ENCODE peak calls at places on chromosome 15, in nine cellular contexts. One of them, this sample, is unnamed.

GRCh38 chr15:28123408-28124023 is 24.4 kb upstream of the OCA2 start:
- DNase-seq in CD4-positive, alpha-beta memory T cell: peak; percentile 20
- DNase-seq in lower lobe of right lung: peak; percentile 68
- DNase-seq in fibroblast of lung: peak; percentile 68
- DNase-seq in fibroblast of pulmonary artery: peak; percentile 77
- DNase-seq in PC-3: peak; percentile 85
- DNase-seq in thyroid gland: peak; percentile 91
- DNase-seq in coronary artery: no peak
- DNase-seq in endothelial cell of umbilical vein: peak; percentile 75
- DNase-seq in this sample: peak; percentile 93

GRCh38 chr15:91435108-91435507 is 335.1 kb downstream of the SV2B start:
- DNase-seq in CD4-positive, alpha-beta memory T cell: no peak
- DNase-seq in lower lobe of right lung: no peak
- DNase-seq in fibroblast of lung: peak; percentile 24
- DNase-seq in fibroblast of pulmonary artery: no peak
- DNase-seq in PC-3: no peak
- DNase-seq in thyroid gland: no peak
- DNase-seq in coronary artery: no peak
- DNase-seq in endothelial cell of umbilical vein: no peak
- DNase-seq in this sample: no peak

GRCh38 chr15:91849749-91850161 is 3.8 kb upstream of the SLCO3A1 start:
- DNase-seq in CD4-positive, alpha-beta memory T cell: peak; percentile 58
- DNase-seq in lower lobe of right lung: no peak
- DNase-seq in fibroblast of lung: peak; percentile 58
- DNase-seq in fibroblast of pulmonary artery: peak; percentile 79
- DNase-seq in PC-3: peak; percentile 64
- DNase-seq in thyroid gland: no peak
- DNase-seq in coronary artery: no peak
- DNase-seq in endothelial cell of umbilical vein: peak; percentile 7
- DNase-seq in this sample: peak; percentile 57

GRCh38 chr15:68525815-68526214 is 53.0 kb upstream of the CORO2B start:
- DNase-seq in CD4-positive, alpha-beta memory T cell: no peak
- DNase-seq in lower lobe of right lung: no peak
- DNase-seq in fibroblast of lung: peak; percentile 43
- DNase-seq in fibroblast of pulmonary artery: no peak
- DNase-seq in PC-3: no peak
- DNase-seq in thyroid gland: no peak
- DNase-seq in coronary artery: no peak
- DNase-seq in endothelial cell of umbilical vein: no peak
- DNase-seq in this sample: no peak

GRCh38 chr15:70086636-70087035 is 11.1 kb downstream of the TLE3 start:
- DNase-seq in CD4-positive, alpha-beta memory T cell: no peak
- DNase-seq in lower lobe of right lung: no peak
- DNase-seq in fibroblast of lung: no peak
- DNase-seq in fibroblast of pulmonary artery: no peak
- DNase-seq in PC-3: no peak
- DNase-seq in thyroid gland: no peak
- DNase-seq in coronary artery: no peak
- DNase-seq in endothelial cell of umbilical vein: no peak
- DNase-seq in this sample: no peak

GRCh38 chr15:73956276-73957086 is 30.2 kb downstream of the LOXL1 start:
- DNase-seq in CD4-positive, alpha-beta memory T cell: no peak
- DNase-seq in lower lobe of right lung: no peak
- DNase-seq in fibroblast of lung: peak; percentile 98
- DNase-seq in fibroblast of pulmonary artery: peak; percentile 90
- DNase-seq in PC-3: peak; percentile 98
- DNase-seq in thyroid gland: no peak
- DNase-seq in coronary artery: peak; percentile 79
- DNase-seq in endothelial cell of umbilical vein: peak; percentile 77
- DNase-seq in this sample: peak; percentile 97

GRCh38 chr15:90550919-90551318 is 21.2 kb downstream of the CRTC3 start:
- DNase-seq in CD4-positive, alpha-beta memory T cell: no peak
- DNase-seq in lower lobe of right lung: no peak
- DNase-seq in fibroblast of lung: peak; percentile 36
- DNase-seq in fibroblast of pulmonary artery: no peak
- DNase-seq in PC-3: no peak
- DNase-seq in thyroid gland: no peak
- DNase-seq in coronary artery: no peak
- DNase-seq in endothelial cell of umbilical vein: no peak
- DNase-seq in this sample: no peak

GRCh38 chr15:37788330-37788729 is 146.1 kb upstream of the TMCO5A start:
- DNase-seq in CD4-positive, alpha-beta memory T cell: no peak
- DNase-seq in lower lobe of right lung: no peak
- DNase-seq in fibroblast of lung: no peak
- DNase-seq in fibroblast of pulmonary artery: no peak
- DNase-seq in PC-3: no peak
- DNase-seq in thyroid gland: peak; percentile 1
- DNase-seq in coronary artery: no peak
- DNase-seq in endothelial cell of umbilical vein: no peak
- DNase-seq in this sample: no peak

GRCh38 chr15:34994925-34995324 is 6.8 kb upstream of the ZNF770 start:
- DNase-seq in CD4-positive, alpha-beta memory T cell: no peak
- DNase-seq in lower lobe of right lung: no peak
- DNase-seq in fibroblast of lung: no peak
- DNase-seq in fibroblast of pulmonary artery: no peak
- DNase-seq in PC-3: no peak
- DNase-seq in thyroid gland: no peak
- DNase-seq in coronary artery: no peak
- DNase-seq in endothelial cell of umbilical vein: no peak
- DNase-seq in this sample: no peak

GRCh38 chr15:69713726-69714559 is 261.3 kb downstream of the RPLP1 start:
- DNase-seq in CD4-positive, alpha-beta memory T cell: peak; percentile 87
- DNase-seq in lower lobe of right lung: no peak
- DNase-seq in fibroblast of lung: no peak
- DNase-seq in fibroblast of pulmonary artery: no peak
- DNase-seq in PC-3: peak; percentile 92
- DNase-seq in thyroid gland: no peak
- DNase-seq in coronary artery: no peak
- DNase-seq in endothelial cell of umbilical vein: no peak
- DNase-seq in this sample: peak; percentile 23

GRCh38 chr15:58267026-58267425 is 128.8 kb downstream of the AQP9 start:
- DNase-seq in CD4-positive, alpha-beta memory T cell: no peak
- DNase-seq in lower lobe of right lung: no peak
- DNase-seq in fibroblast of lung: no peak
- DNase-seq in fibroblast of pulmonary artery: no peak
- DNase-seq in PC-3: peak; percentile 40
- DNase-seq in thyroid gland: no peak
- DNase-seq in coronary artery: no peak
- DNase-seq in endothelial cell of umbilical vein: no peak
- DNase-seq in this sample: peak; percentile 52

GRCh38 chr15:78709263-78709882 is 68.4 kb upstream of the CHRNB4 start:
- DNase-seq in CD4-positive, alpha-beta memory T cell: peak; percentile 47
- DNase-seq in lower lobe of right lung: peak; percentile 82
- DNase-seq in fibroblast of lung: no peak
- DNase-seq in fibroblast of pulmonary artery: peak; percentile 34
- DNase-seq in PC-3: peak; percentile 74
- DNase-seq in thyroid gland: peak; percentile 73
- DNase-seq in coronary artery: no peak
- DNase-seq in endothelial cell of umbilical vein: peak; percentile 42
- DNase-seq in this sample: peak; percentile 33

GRCh38 chr15:43723151-43723550 is 23.1 kb upstream of the PDIA3 start:
- DNase-seq in CD4-positive, alpha-beta memory T cell: no peak
- DNase-seq in lower lobe of right lung: no peak
- DNase-seq in fibroblast of lung: no peak
- DNase-seq in fibroblast of pulmonary artery: no peak
- DNase-seq in PC-3: no peak
- DNase-seq in thyroid gland: no peak
- DNase-seq in coronary artery: no peak
- DNase-seq in endothelial cell of umbilical vein: no peak
- DNase-seq in this sample: no peak

GRCh38 chr15:50764331-50765201 is 940 bp downstream of the SPPL2A start:
- DNase-seq in CD4-positive, alpha-beta memory T cell: peak; percentile 32
- DNase-seq in lower lobe of right lung: no peak
- DNase-seq in fibroblast of lung: peak; percentile 33
- DNase-seq in fibroblast of pulmonary artery: peak; percentile 29
- DNase-seq in PC-3: peak; percentile 2
- DNase-seq in thyroid gland: no peak
- DNase-seq in coronary artery: no peak
- DNase-seq in endothelial cell of umbilical vein: peak; percentile 52
- DNase-seq in this sample: peak; percentile 24

GRCh38 chr15:38670142-38671002 is 105.8 kb upstream of the RASGRP1 start:
- DNase-seq in CD4-positive, alpha-beta memory T cell: peak; percentile 93
- DNase-seq in lower lobe of right lung: no peak
- DNase-seq in fibroblast of lung: no peak
- DNase-seq in fibroblast of pulmonary artery: no peak
- DNase-seq in PC-3: no peak
- DNase-seq in thyroid gland: no peak
- DNase-seq in coronary artery: no peak
- DNase-seq in endothelial cell of umbilical vein: no peak
- DNase-seq in this sample: no peak

GRCh38 chr15:70435872-70436271 is 327.5 kb downstream of the UACA start:
- DNase-seq in CD4-positive, alpha-beta memory T cell: no peak
- DNase-seq in lower lobe of right lung: no peak
- DNase-seq in fibroblast of lung: no peak
- DNase-seq in fibroblast of pulmonary artery: no peak
- DNase-seq in PC-3: no peak
- DNase-seq in thyroid gland: no peak
- DNase-seq in coronary artery: no peak
- DNase-seq in endothelial cell of umbilical vein: no peak
- DNase-seq in this sample: no peak

GRCh38 chr15:72464251-72464650 is 9.9 kb upstream of the ARIH1 start:
- DNase-seq in CD4-positive, alpha-beta memory T cell: no peak
- DNase-seq in lower lobe of right lung: no peak
- DNase-seq in fibroblast of lung: no peak
- DNase-seq in fibroblast of pulmonary artery: no peak
- DNase-seq in PC-3: no peak
- DNase-seq in thyroid gland: no peak
- DNase-seq in coronary artery: no peak
- DNase-seq in endothelial cell of umbilical vein: no peak
- DNase-seq in this sample: no peak

GRCh38 chr15:72155021-72155621 is 36.9 kb downstream of the SENP8 start:
- DNase-seq in CD4-positive, alpha-beta memory T cell: no peak
- DNase-seq in lower lobe of right lung: peak; percentile 95
- DNase-seq in fibroblast of lung: peak; percentile 42
- DNase-seq in fibroblast of pulmonary artery: peak; percentile 42
- DNase-seq in PC-3: peak; percentile 75
- DNase-seq in thyroid gland: peak; percentile 100
- DNase-seq in coronary artery: no peak
- DNase-seq in endothelial cell of umbilical vein: peak; percentile 62
- DNase-seq in this sample: peak; percentile 85

GRCh38 chr15:68820205-68820588 is 498 bp downstream of the ANP32A start:
- DNase-seq in CD4-positive, alpha-beta memory T cell: peak; percentile 58
- DNase-seq in lower lobe of right lung: peak; percentile 73
- DNase-seq in fibroblast of lung: no peak
- DNase-seq in fibroblast of pulmonary artery: peak; percentile 38
- DNase-seq in PC-3: peak; percentile 28
- DNase-seq in thyroid gland: peak; percentile 57
- DNase-seq in coronary artery: no peak
- DNase-seq in endothelial cell of umbilical vein: peak; percentile 39
- DNase-seq in this sample: no peak

GRCh38 chr15:80174017-80174746 is 21.4 kb downstream of the FAH start:
- DNase-seq in CD4-positive, alpha-beta memory T cell: no peak
- DNase-seq in lower lobe of right lung: no peak
- DNase-seq in fibroblast of lung: peak; percentile 80
- DNase-seq in fibroblast of pulmonary artery: peak; percentile 86
- DNase-seq in PC-3: peak; percentile 77
- DNase-seq in thyroid gland: no peak
- DNase-seq in coronary artery: peak; percentile 85
- DNase-seq in endothelial cell of umbilical vein: peak; percentile 44
- DNase-seq in this sample: peak; percentile 78

GRCh38 chr15:85771781-85772445 is 22.8 kb downstream of the KLHL25 start:
- DNase-seq in CD4-positive, alpha-beta memory T cell: no peak
- DNase-seq in lower lobe of right lung: peak; percentile 74
- DNase-seq in fibroblast of lung: peak; percentile 33
- DNase-seq in fibroblast of pulmonary artery: peak; percentile 73
- DNase-seq in PC-3: no peak
- DNase-seq in thyroid gland: peak; percentile 83
- DNase-seq in coronary artery: no peak
- DNase-seq in endothelial cell of umbilical vein: peak; percentile 62
- DNase-seq in this sample: no peak

GRCh38 chr15:99707481-99708270 is 25.6 kb downstream of the LYSMD4 start:
- DNase-seq in CD4-positive, alpha-beta memory T cell: no peak
- DNase-seq in lower lobe of right lung: no peak
- DNase-seq in fibroblast of lung: peak; percentile 71
- DNase-seq in fibroblast of pulmonary artery: no peak
- DNase-seq in PC-3: peak; percentile 37
- DNase-seq in thyroid gland: no peak
- DNase-seq in coronary artery: no peak
- DNase-seq in endothelial cell of umbilical vein: peak; percentile 28
- DNase-seq in this sample: peak; percentile 85
- H3K4me3 ChIP-seq in CD4-positive, alpha-beta memory T cell: peak overlapping the region; percentile 9
- H3K4me3 ChIP-seq in lower lobe of right lung: no peak overlapping the region
- H3K4me3 ChIP-seq in fibroblast of lung: peak overlapping the region; percentile 22
- H3K4me3 ChIP-seq in fibroblast of pulmonary artery: no peak overlapping the region
- H3K4me3 ChIP-seq in PC-3: no peak overlapping the region
- H3K4me3 ChIP-seq in thyroid gland: no peak overlapping the region
- H3K4me3 ChIP-seq in coronary artery: peak overlapping the region; percentile 18
- H3K4me3 ChIP-seq in endothelial cell of umbilical vein: no peak overlapping the region
- H3K4me3 ChIP-seq in this sample: no peak overlapping the region

GRCh38 chr15:40357246-40357645 is 773 bp upstream of the DISP2 start:
- DNase-seq in CD4-positive, alpha-beta memory T cell: no peak
- DNase-seq in lower lobe of right lung: no peak
- DNase-seq in fibroblast of lung: no peak
- DNase-seq in fibroblast of pulmonary artery: no peak
- DNase-seq in PC-3: no peak
- DNase-seq in thyroid gland: no peak
- DNase-seq in coronary artery: no peak
- DNase-seq in endothelial cell of umbilical vein: no peak
- DNase-seq in this sample: no peak
- H3K4me3 ChIP-seq in CD4-positive, alpha-beta memory T cell: no peak overlapping the region
- H3K4me3 ChIP-seq in lower lobe of right lung: no peak overlapping the region
- H3K4me3 ChIP-seq in fibroblast of lung: no peak overlapping the region
- H3K4me3 ChIP-seq in fibroblast of pulmonary artery: no peak overlapping the region
- H3K4me3 ChIP-seq in PC-3: no peak overlapping the region
- H3K4me3 ChIP-seq in thyroid gland: peak overlapping the region; percentile 37
- H3K4me3 ChIP-seq in coronary artery: no peak overlapping the region
- H3K4me3 ChIP-seq in endothelial cell of umbilical vein: no peak overlapping the region
- H3K4me3 ChIP-seq in this sample: no peak overlapping the region

GRCh38 chr15:60395276-60396011 is 2.3 kb downstream of the ANXA2 start:
- DNase-seq in CD4-positive, alpha-beta memory T cell: no peak
- DNase-seq in lower lobe of right lung: no peak
- DNase-seq in fibroblast of lung: no peak
- DNase-seq in fibroblast of pulmonary artery: no peak
- DNase-seq in PC-3: no peak
- DNase-seq in thyroid gland: no peak
- DNase-seq in coronary artery: no peak
- DNase-seq in endothelial cell of umbilical vein: no peak
- DNase-seq in this sample: peak; percentile 34
- H3K4me3 ChIP-seq in CD4-positive, alpha-beta memory T cell: no peak overlapping the region
- H3K4me3 ChIP-seq in lower lobe of right lung: peak overlapping the region; percentile 78
- H3K4me3 ChIP-seq in fibroblast of lung: peak overlapping the region; percentile 80
- H3K4me3 ChIP-seq in fibroblast of pulmonary artery: peak overlapping the region; percentile 98
- H3K4me3 ChIP-seq in PC-3: peak overlapping the region; percentile 93
- H3K4me3 ChIP-seq in thyroid gland: peak overlapping the region; percentile 91
- H3K4me3 ChIP-seq in coronary artery: peak overlapping the region; percentile 90
- H3K4me3 ChIP-seq in endothelial cell of umbilical vein: peak overlapping the region; percentile 96
- H3K4me3 ChIP-seq in this sample: peak overlapping the region; percentile 85

DNA sequence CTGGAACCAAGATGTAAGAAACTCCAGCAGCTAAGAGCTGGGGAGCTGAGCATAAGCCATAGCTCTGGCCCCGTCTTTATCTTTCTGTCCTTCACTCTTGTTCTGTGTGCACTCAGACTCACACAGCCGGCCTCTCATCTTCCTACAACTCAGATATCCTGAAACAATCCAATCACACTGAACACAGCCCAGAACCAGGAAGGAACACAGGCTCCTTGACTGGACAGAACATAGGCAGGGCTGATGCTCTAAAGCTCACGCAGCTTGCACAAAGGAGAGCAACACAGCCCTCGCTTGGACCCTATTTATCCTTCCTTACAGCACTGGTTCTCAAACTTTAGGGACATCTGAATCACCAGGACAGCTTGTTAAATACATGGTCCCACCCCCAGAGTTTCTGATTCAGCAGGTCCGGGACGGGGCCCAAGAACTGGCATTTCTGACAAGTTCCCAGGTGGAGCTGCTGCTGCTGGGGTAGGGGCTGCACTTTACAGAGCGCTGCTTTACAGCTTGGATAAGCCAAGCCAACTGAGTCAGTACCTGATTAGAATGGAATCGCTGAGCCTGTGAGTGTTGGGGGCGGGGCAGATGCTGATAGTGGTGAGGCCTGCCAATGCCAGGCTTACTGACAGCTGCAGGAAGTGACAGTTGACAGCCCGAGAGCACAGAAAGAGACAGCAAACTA is 65.1 kb downstream of the MRPL46 start:
- DNase-seq in CD4-positive, alpha-beta memory T cell: no peak
- DNase-seq in lower lobe of right lung: no peak
- DNase-seq in fibroblast of lung: no peak
- DNase-seq in fibroblast of pulmonary artery: no peak
- DNase-seq in PC-3: no peak
- DNase-seq in thyroid gland: no peak
- DNase-seq in coronary artery: no peak
- DNase-seq in endothelial cell of umbilical vein: no peak
- DNase-seq in this sample: no peak
- H3K4me3 ChIP-seq in CD4-positive, alpha-beta memory T cell: no peak overlapping the region
- H3K4me3 ChIP-seq in lower lobe of right lung: no peak overlapping the region
- H3K4me3 ChIP-seq in fibroblast of lung: no peak overlapping the region
- H3K4me3 ChIP-seq in fibroblast of pulmonary artery: no peak overlapping the region
- H3K4me3 ChIP-seq in PC-3: no peak overlapping the region
- H3K4me3 ChIP-seq in thyroid gland: no peak overlapping the region
- H3K4me3 ChIP-seq in coronary artery: no peak overlapping the region
- H3K4me3 ChIP-seq in endothelial cell of umbilical vein: no peak overlapping the region
- H3K4me3 ChIP-seq in this sample: no peak overlapping the region